ENCODE peak calls at places on chromosomes 5 and 9, in eight cellular contexts. J, R, G, I, E, Q, P and T are unnamed samples.
A peak's percentile ranks its signal among the peaks of the same experiment; 100 is the strongest.

GRCh38 chr5:78547731-78548189 is 100.8 kb downstream of the LHFPL2 start:
- DNase-seq in J (peak; percentile 57), R (no peak), G (no peak), I (peak; percentile 96), E (no peak), Q (no peak), P (peak; percentile 89), T (peak; percentile 84)

GRCh38 chr9:125133403-125134316 is 9.7 kb downstream of the SCAI start:
- DNase-seq in J (no peak), R (no peak), G (no peak), I (no peak), E (peak; percentile 22), Q (no peak), P (no peak), T (no peak)

GRCh38 chr5:10760033-10760975 is 730 bp downstream of the DAP start:
- DNase-seq in J (peak; percentile 46), R (peak; percentile 65), G (peak; percentile 78), I (peak; percentile 53), E (peak; percentile 84), Q (no peak), P (no peak), T (peak; percentile 61)

GRCh38 chr9:123679330-123679987 is 250.5 kb downstream of the DENND1A start:
- DNase-seq in J (no peak), R (no peak), G (no peak), I (no peak), E (no peak), Q (no peak), P (no peak), T (no peak)

GRCh38 chr9:95077766-95078382 is 239.6 kb downstream of the FANCC start:
- DNase-seq in J (no peak), R (no peak), G (no peak), I (peak; percentile 15), E (no peak), Q (no peak), P (no peak), T (no peak)

GRCh38 chr9:70120834-70121510 is 77.3 kb downstream of the MAMDC2 start:
- DNase-seq in J (no peak), R (peak; percentile 36), G (peak; percentile 12), I (peak; percentile 85), E (peak; percentile 83), Q (no peak), P (peak; percentile 79), T (peak; percentile 27)

GRCh38 chr5:93433422-93433821 is 147.6 kb downstream of the NR2F1-AS1 start:
- DNase-seq in J (no peak), R (no peak), G (no peak), I (no peak), E (no peak), Q (no peak), P (no peak), T (no peak)

GRCh38 chr9:93080406-93080805 is 15.6 kb upstream of the CARD19 start:
- DNase-seq in J (no peak), R (no peak), G (peak; percentile 0), I (peak; percentile 12), E (no peak), Q (no peak), P (peak; percentile 28), T (no peak)

GRCh38 chr5:33439905-33440481 is 772 bp upstream of the TARS1 start:
- DNase-seq in J (no peak), R (no peak), G (no peak), I (no peak), E (peak; percentile 8), Q (no peak), P (no peak), T (no peak)

GRCh38 chr9:4508246-4508906 is 18.1 kb downstream of the SLC1A1 start:
- DNase-seq in J (peak; percentile 65), R (no peak), G (no peak), I (no peak), E (peak; percentile 55), Q (no peak), P (no peak), T (no peak)

GRCh38 chr5:160166973-160167622 is 47.8 kb upstream of the PWWP2A start:
- DNase-seq in J (no peak), R (no peak), G (no peak), I (no peak), E (no peak), Q (no peak), P (no peak), T (no peak)

GRCh38 chr9:126506361-126507317 is 107.1 kb upstream of the LMX1B start:
- DNase-seq in J (no peak), R (no peak), G (no peak), I (peak; percentile 12), E (no peak), Q (no peak), P (peak; percentile 19), T (no peak)

GRCh38 chr5:79563247-79563590 is 49.0 kb upstream of the TENT2 start:
- DNase-seq in J (no peak), R (no peak), G (no peak), I (no peak), E (no peak), Q (no peak), P (no peak), T (no peak)

GRCh38 chr9:87267701-87268100 is 230.0 kb upstream of the DAPK1 start:
- DNase-seq in J (peak; percentile 62), R (no peak), G (no peak), I (peak; percentile 70), E (no peak), Q (no peak), P (no peak), T (peak; percentile 52)

GRCh38 chr9:27548055-27548741 is 18.6 kb upstream of the MOB3B start:
- DNase-seq in J (no peak), R (no peak), G (peak; percentile 62), I (no peak), E (peak; percentile 43), Q (no peak), P (no peak), T (no peak)

GRCh38 chr5:56534102-56534501 is 281.2 kb upstream of the MAP3K1 start:
- DNase-seq in J (peak; percentile 82), R (no peak), G (no peak), I (no peak), E (peak; percentile 58), Q (no peak), P (no peak), T (no peak)

GRCh38 chr9:93127395-93127911 is 6.6 kb downstream of the NINJ1 start:
- DNase-seq in J (no peak), R (peak; percentile 62), G (no peak), I (peak; percentile 26), E (no peak), Q (no peak), P (peak; percentile 56), T (no peak)

GRCh38 chr5:126031989-126032716 is 391.1 kb upstream of the GRAMD2B start:
- DNase-seq in J (no peak), R (no peak), G (no peak), I (peak; percentile 46), E (peak; percentile 25), Q (no peak), P (no peak), T (peak; percentile 81)

GRCh38 chr5:1687301-1687970 is 112.2 kb downstream of the MRPL36 start:
- DNase-seq in J (peak; percentile 7), R (peak; percentile 23), G (no peak), I (no peak), E (no peak), Q (no peak), P (no peak), T (no peak)

GRCh38 chr5:73902327-73903051 is 276.5 kb downstream of the ARHGEF28 start:
- DNase-seq in J (no peak), R (no peak), G (peak; percentile 65), I (no peak), E (peak; percentile 68), Q (no peak), P (no peak), T (no peak)

GRCh38 chr9:131578778-131579504 is 33.6 kb downstream of the PRRT1B start:
- DNase-seq in J (no peak), R (no peak), G (no peak), I (no peak), E (no peak), Q (peak; percentile 21), P (peak; percentile 64), T (no peak)
- H3K27ac ChIP-seq in J (peak overlapping the region; percentile 36), R (no peak overlapping the region), G (no peak overlapping the region), I (no peak overlapping the region), E (no peak overlapping the region), Q (peak overlapping the region; percentile 66), P (no peak overlapping the region), T (no peak overlapping the region)

GRCh38 chr5:116566251-116566650 is 8.4 kb downstream of the SEMA6A start:
- DNase-seq in J (no peak), R (no peak), G (no peak), I (no peak), E (no peak), Q (no peak), P (no peak), T (no peak)
- H3K4me1 ChIP-seq in J (no peaks in the 10 kb centered on the region), R (peaks cover 7% of the 10 kb centered on the region), G (peaks cover 99% of the 10 kb centered on the region), I (no peaks in the 10 kb centered on the region), E (no peaks in the 10 kb centered on the region), Q (no peaks in the 10 kb centered on the region), P (peaks cover 2% of the 10 kb centered on the region), T (peaks cover under 1% of the 10 kb centered on the region)

DNA sequence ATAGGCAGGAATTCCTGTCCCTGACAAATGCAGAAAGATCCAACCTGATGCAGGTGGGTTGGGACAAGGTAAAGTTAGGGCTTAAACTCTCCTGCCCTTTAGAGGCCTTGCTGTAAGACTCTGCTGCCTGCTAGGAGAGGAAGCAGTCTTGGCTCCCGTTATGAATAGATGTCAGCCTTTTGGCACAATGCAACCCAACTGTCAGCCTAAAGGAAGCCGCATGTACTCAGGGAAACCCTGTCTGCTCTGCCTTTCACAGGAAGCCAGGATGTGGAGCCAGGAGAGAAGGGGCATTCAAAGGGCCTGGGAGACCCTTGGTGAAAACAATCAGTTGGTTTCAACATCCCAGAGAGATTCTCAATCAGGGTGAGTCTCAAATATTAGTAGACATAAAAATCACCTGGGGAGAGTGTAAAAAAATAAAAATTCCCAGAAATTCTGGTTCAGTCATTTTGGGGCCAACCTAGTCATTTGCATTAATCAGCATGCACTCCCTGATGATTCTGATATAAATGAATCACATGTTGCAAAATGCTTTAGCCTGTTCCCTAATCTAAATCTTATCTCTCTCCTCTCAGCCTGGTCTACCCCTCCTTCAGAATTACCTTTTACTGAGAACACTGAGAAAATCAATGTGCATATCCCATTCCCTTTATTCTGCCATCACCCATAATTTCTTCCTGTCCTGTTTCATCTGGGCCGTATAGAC is 136.2 kb upstream of the TRIM32 start:
- DNase-seq in J (no peak), R (no peak), G (peak; percentile 16), I (no peak), E (no peak), Q (no peak), P (no peak), T (no peak)
- H3K27ac ChIP-seq in J (no peak overlapping the region), R (peak overlapping the region; percentile 48), G (no peak overlapping the region), I (no peak overlapping the region), E (no peak overlapping the region), Q (no peak overlapping the region), P (no peak overlapping the region), T (no peak overlapping the region)

GRCh38 chr9:136757751-136758140 is 297 bp downstream of the LCN8 start:
- DNase-seq in J (no peak), R (no peak), G (no peak), I (no peak), E (no peak), Q (no peak), P (no peak), T (no peak)
- H3K4me1 ChIP-seq in J (no peaks in the 10 kb centered on the region), R (peaks cover 3% of the 10 kb centered on the region), G (peaks cover 12% of the 10 kb centered on the region), I (no peaks in the 10 kb centered on the region), E (no peaks in the 10 kb centered on the region), Q (no peaks in the 10 kb centered on the region), P (no peaks in the 10 kb centered on the region), T (no peaks in the 10 kb centered on the region)

GRCh38 chr9:98254236-98255063 is 999 bp downstream of the TBC1D2 start:
- DNase-seq in J (no peak), R (no peak), G (no peak), I (no peak), E (no peak), Q (no peak), P (no peak), T (no peak)
- H3K27ac ChIP-seq in J (no peak overlapping the region), R (no peak overlapping the region), G (no peak overlapping the region), I (peak overlapping the region; percentile 94), E (no peak overlapping the region), Q (peak overlapping the region; percentile 74), P (no peak overlapping the region), T (no peak overlapping the region)